ENCODE peak calls at places on chromosomes 12 and 14, in four cellular contexts. D, C, Y and K are unnamed samples.
A peak's percentile ranks its signal among the peaks of the same experiment; 100 is the strongest.

GRCh38 chr12:132484891-132485441 is 5.0 kb upstream of the FBRSL1 start:
- DNase-seq in D (no peak), C (no peak), Y (no peak), K (no peak)

GRCh38 chr12:124559182-124560017 is 8.0 kb downstream of the NCOR2 start:
- DNase-seq in Y (no peak), C (no peak), D (no peak), K (no peak)

GRCh38 chr14:99733551-99734405 is 49.7 kb downstream of the CYP46A1 start:
- DNase-seq in C (no peak), Y (no peak), D (no peak), K (no peak)

GRCh38 chr12:79635676-79636075 is 55.1 kb downstream of the PAWR start:
- DNase-seq in C (no peak), D (no peak), Y (no peak), K (peak; percentile 53)

GRCh38 chr12:96986883-96987523 is 79.9 kb downstream of the NEDD1 start:
- DNase-seq in C (peak; percentile 78), Y (no peak), D (peak; percentile 59), K (peak; percentile 16)

GRCh38 chr12:128727999-128728398 is 95.8 kb downstream of the SLC15A4 start:
- DNase-seq in Y (no peak), C (no peak), D (peak; percentile 41), K (no peak)

GRCh38 chr12:95014554-95014953 is 11.1 kb upstream of the NDUFA12 start:
- DNase-seq in D (no peak), Y (no peak), C (peak; percentile 13), K (no peak)

GRCh38 chr12:53591301-53592206 is 34.6 kb downstream of the ATF7 start:
- DNase-seq in C (no peak), D (no peak), Y (no peak), K (no peak)

GRCh38 chr14:47539065-47539464 is 136.3 kb downstream of the MDGA2 start:
- DNase-seq in Y (no peak), C (peak; percentile 81), D (peak; percentile 43), K (peak; percentile 18)

GRCh38 chr12:479161-479560 is 19.4 kb downstream of the B4GALNT3 start:
- DNase-seq in Y (no peak), C (no peak), D (no peak), K (no peak)

GRCh38 chr12:2451025-2451424 is 343.7 kb upstream of the FKBP4 start:
- DNase-seq in C (no peak), Y (no peak), D (no peak), K (no peak)

GRCh38 chr12:119644930-119645329 is 23.0 kb upstream of the PRKAB1 start:
- DNase-seq in Y (no peak), C (no peak), D (no peak), K (no peak)

GRCh38 chr12:114812858-114813761 is 129.1 kb upstream of the TBX3 start:
- DNase-seq in D (peak; percentile 92), Y (no peak), C (peak; percentile 31), K (no peak)

GRCh38 chr12:40646456-40646855 is 45.8 kb upstream of the CNTN1 start:
- DNase-seq in Y (no peak), C (no peak), D (no peak), K (no peak)

GRCh38 chr14:94388027-94388895 is at the start of gene SERPINA1:
- DNase-seq in C (no peak), Y (no peak), D (peak; percentile 65), K (no peak)

GRCh38 chr12:1360812-1361211 is 233.6 kb downstream of the FBXL14 start:
- DNase-seq in Y (no peak), D (no peak), C (no peak), K (no peak)

GRCh38 chr14:104876251-104876699 is 11.2 kb downstream of the CEP170B start:
- DNase-seq in D (peak; percentile 60), Y (no peak), C (peak; percentile 76), K (no peak)

GRCh38 chr12:2833810-2834209 is 1.0 kb downstream of the NRIP2 start:
- DNase-seq in Y (no peak), D (no peak), C (no peak), K (no peak)

GRCh38 chr14:68669101-68669500 is 123.8 kb downstream of the ZFP36L1 start:
- DNase-seq in D (peak; percentile 67), Y (no peak), C (no peak), K (peak; percentile 87)

GRCh38 chr12:71804505-71804904 is 35.1 kb upstream of the TBC1D15 start:
- DNase-seq in D (no peak), C (peak; percentile 77), Y (no peak), K (no peak)

GRCh38 chr14:95614335-95614734 is 71.9 kb upstream of the TCL1B start:
- DNase-seq in Y (peak; percentile 15), C (no peak), D (no peak), K (no peak)

GRCh38 chr14:54194501-54194900 is 202.3 kb upstream of the CDKN3 start:
- DNase-seq in C (no peak), Y (no peak), D (no peak), K (no peak)

GRCh38 chr12:2456813-2457186 is 338.0 kb upstream of the FKBP4 start:
- DNase-seq in Y (no peak), C (no peak), D (no peak), K (no peak)

GRCh38 chr14:85532570-85532969 is 2.6 kb downstream of the FLRT2 start:
- DNase-seq in Y (no peak), C (no peak), D (no peak), K (no peak)

GRCh38 chr12:67792185-67792584 is 143.6 kb downstream of the DYRK2 start:
- DNase-seq in D (no peak), Y (no peak), C (peak; percentile 34), K (no peak)

GRCh38 chr12:116820077-116820656 is 61.1 kb downstream of the HRK start:
- DNase-seq in D (no peak), Y (no peak), C (no peak), K (no peak)
- TF ChIP-seq EZH2 in D (no peak), Y (no peak), C (no peak), K (no peak)

DNA sequence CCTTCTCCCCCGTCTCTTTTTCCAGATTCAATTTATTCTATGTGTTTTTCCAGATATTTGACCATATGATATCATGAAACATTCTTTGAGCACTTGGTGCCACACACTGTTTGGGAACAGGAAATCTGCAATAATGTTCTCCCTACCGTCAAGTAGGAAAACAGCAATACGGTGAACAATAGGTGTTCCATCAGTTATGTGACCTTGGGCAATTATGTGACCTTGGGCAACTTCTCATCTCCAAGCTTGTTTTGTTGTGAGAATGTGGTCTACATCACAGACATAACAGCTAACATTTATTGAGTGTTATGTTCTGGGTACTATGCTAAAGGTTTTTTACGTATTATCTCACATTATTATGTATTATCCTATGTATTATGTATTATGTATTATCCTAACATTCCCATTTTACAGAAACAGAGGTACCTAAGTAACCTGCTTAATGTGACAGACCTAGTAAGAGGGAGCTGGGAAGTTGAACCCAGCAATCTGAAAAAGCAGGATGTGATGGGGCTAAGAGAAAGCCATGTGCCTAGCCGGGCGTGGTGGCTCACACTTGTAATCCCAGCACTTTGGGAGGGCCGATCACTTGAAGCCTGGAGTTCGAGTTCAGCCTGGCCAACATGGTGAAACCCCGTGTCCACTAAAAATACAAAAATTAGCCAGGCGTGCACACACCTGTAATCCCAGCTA is 1.2 kb upstream of the NEK9 start:
- DNase-seq in D (no peak), Y (no peak), C (no peak), K (no peak)
- H3K27ac ChIP-seq in D (no peak overlapping the region), Y (peak overlapping the region; percentile 88), C (no peak overlapping the region), K (peak overlapping the region; percentile 30)

DNA sequence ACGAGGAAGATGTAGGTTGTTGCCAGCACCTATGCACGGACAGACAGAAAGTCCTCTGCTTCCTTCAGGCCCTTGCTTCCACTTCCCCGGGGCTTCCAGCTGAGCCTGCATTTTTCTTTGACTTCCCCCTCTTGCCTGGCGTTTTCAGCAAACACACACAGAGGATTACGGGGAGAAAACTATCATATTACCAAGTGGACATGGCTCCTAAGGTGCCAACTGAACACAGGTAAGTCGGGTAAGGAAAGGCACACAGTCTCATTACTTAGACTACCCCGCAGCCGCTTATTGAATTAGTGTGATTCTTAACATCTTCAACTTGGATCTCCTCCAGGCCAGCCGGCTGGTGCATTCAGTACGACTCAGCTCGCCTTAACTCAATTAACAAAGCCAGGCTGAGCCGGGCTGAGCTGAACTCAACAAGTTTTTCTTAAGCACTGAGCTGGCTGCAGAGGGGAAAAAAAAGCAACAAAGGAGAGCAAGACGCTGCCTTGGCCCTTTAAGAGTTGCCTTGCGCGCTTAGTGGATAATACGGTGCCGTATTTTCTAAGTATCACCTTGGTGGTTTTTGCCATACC is 19.2 kb upstream of the MAP1LC3B2 start:
- DNase-seq in C (peak; percentile 73), D (peak; percentile 55), Y (no peak), K (peak; percentile 34)
- TF ChIP-seq EZH2 in C (no peak), D (no peak), Y (no peak), K (no peak)

GRCh38 chr14:81938341-81938740 is 404.7 kb upstream of the SEL1L start:
- DNase-seq in Y (no peak), D (no peak), C (no peak), K (no peak)
- H3K27ac ChIP-seq in Y (no peak overlapping the region), D (no peak overlapping the region), C (no peak overlapping the region), K (no peak overlapping the region)

DNA sequence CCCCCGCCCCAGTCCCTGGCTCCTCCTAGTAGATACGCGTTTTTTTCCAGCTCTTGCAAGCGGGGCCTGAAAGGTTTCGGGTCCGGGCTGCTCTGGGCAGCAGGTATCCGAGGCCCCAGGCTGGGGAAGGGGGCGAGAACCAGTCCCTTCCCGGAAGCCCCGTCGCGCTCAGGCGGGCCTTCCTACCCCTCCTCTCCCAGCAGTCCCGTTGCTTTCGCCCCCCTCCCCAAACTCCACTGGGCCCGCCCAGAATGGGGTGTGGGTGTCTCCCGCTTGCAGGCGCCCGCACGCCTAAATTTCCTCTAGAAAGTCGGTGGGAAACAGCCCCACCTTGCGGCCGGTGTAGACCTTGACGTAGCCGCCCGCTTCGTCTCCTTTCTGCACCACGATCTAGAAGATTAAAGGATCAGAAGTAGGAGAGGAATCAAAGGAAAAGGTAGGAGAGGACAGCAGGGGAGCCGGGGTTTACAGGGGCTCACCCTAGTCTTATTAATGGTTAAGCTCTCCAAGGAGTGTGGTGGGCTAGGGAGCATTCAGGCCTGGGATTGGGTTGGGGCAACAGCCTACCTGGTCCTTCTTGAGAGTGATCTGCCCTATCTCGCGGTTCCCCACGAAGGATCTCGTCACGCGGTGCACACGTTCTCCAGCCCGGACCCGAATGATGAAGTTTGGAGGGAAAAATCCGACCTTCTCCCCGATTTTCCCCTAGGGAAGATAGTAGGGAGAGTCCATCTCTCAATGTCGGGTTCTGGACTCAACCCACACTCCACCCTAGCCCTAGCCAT is 7.3 kb downstream of the STAC3 start:
- DNase-seq in Y (no peak), C (peak; percentile 95), D (peak; percentile 88), K (peak; percentile 52)
- TF ChIP-seq EZH2 in Y (no peak), C (no peak), D (no peak), K (no peak)

DNA sequence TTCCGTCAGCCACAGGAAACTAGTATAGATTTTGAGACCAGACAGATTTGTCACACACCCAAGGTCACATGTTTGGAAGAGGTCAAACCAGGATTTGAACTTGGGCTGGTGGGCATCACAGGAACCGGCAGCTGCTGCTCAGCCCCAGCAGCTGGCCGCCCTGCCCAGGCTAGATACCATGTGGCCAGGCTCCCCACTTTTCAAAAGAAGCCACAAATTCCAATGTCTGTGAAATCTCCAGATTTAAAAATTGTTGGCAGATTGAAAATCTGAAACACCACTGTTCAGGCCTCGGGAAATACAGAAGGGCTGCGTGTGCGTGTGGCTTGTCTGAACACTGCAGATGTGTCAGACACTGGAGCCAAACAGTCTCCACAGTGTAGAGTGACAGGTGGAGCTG is 30.4 kb downstream of the MMAB start:
- DNase-seq in C (no peak), Y (no peak), D (no peak), K (no peak)
- H3K27ac ChIP-seq in C (no peak overlapping the region), Y (no peak overlapping the region), D (no peak overlapping the region), K (no peak overlapping the region)

GRCh38 chr12:122665349-122665748 is 37.8 kb downstream of the HCAR2 start:
- DNase-seq in Y (no peak), D (no peak), C (no peak), K (no peak)
- TF ChIP-seq EZH2 in Y (no peak), D (no peak), C (no peak), K (no peak)